ENCODE peak calls at places on chromosomes 6 and 20, in seven cellular contexts. L is SJSA1; T is effector memory CD4-positive, alpha-beta T cell; Y is OCI-LY7; I is naive thymus-derived CD4-positive, alpha-beta T cell; D is CD4-positive, alpha-beta T cell; O is Panc1. N is an unnamed sample.

GRCh38 chr6:113632220-113632864 is 224.8 kb upstream of the MARCKS start:
- DNase-seq in I (no peak), O (peak), Y (peak), T (no peak), D (no peak), L (peak), N (peak)

GRCh38 chr20:41308290-41308691 is 9.2 kb downstream of the ZHX3 start:
- DNase-seq in O (no peak), T (no peak), Y (no peak), I (no peak), L (peak), D (no peak), N (peak)

GRCh38 chr6:137927777-137928218 is 60.7 kb downstream of the TNFAIP3 start:
- DNase-seq in D (peak), Y (peak), O (no peak), I (peak), T (peak), L (peak), N (peak)

GRCh38 chr20:39269031-39269461 is 306.9 kb downstream of the DHX35 start:
- DNase-seq in Y (peak), D (no peak), I (no peak), T (no peak), O (peak), L (no peak), N (peak)

GRCh38 chr6:153096792-153097191 is 34.3 kb downstream of the RGS17 start:
- DNase-seq in T (no peak), L (no peak), I (no peak), Y (no peak), D (no peak), O (no peak), N (no peak)

GRCh38 chr20:32743237-32744112 is at the start of gene COMMD7:
- DNase-seq in O (no peak), Y (peak), T (peak), I (peak), L (peak), D (peak), N (peak)

GRCh38 chr6:137767931-137768690 is 98.9 kb upstream of the TNFAIP3 start:
- DNase-seq in D (no peak), L (no peak), T (no peak), Y (peak), I (peak), O (no peak), N (peak)

GRCh38 chr20:36465109-36466080 is 75.9 kb upstream of the MYL9 start:
- DNase-seq in D (peak), T (no peak), I (no peak), Y (no peak), O (peak), L (peak), N (peak)

GRCh38 chr20:61697666-61698597 is 367.7 kb downstream of the TAF4 start:
- DNase-seq in O (no peak), Y (no peak), L (no peak), I (no peak), T (no peak), D (no peak), N (no peak)

GRCh38 chr20:48995599-48995998 is 50.5 kb upstream of the CSE1L start:
- DNase-seq in L (no peak), T (no peak), D (no peak), I (no peak), Y (no peak), O (no peak), N (no peak)

GRCh38 chr6:150074651-150075416 is 5.9 kb upstream of the ULBP3 start:
- DNase-seq in D (no peak), I (no peak), L (peak), T (no peak), O (no peak), Y (no peak), N (no peak)

GRCh38 chr6:150076196-150076893 is 7.4 kb upstream of the ULBP3 start:
- DNase-seq in O (no peak), T (no peak), Y (peak), L (no peak), I (no peak), D (no peak), N (peak)

GRCh38 chr6:150081702-150082101 is 12.8 kb upstream of the ULBP3 start:
- DNase-seq in L (no peak), O (no peak), Y (no peak), T (no peak), D (no peak), I (no peak), N (no peak)

GRCh38 chr6:150079604-150080003 is 10.7 kb upstream of the ULBP3 start:
- DNase-seq in Y (peak), L (no peak), D (no peak), I (peak), O (no peak), T (no peak), N (no peak)

DNA sequence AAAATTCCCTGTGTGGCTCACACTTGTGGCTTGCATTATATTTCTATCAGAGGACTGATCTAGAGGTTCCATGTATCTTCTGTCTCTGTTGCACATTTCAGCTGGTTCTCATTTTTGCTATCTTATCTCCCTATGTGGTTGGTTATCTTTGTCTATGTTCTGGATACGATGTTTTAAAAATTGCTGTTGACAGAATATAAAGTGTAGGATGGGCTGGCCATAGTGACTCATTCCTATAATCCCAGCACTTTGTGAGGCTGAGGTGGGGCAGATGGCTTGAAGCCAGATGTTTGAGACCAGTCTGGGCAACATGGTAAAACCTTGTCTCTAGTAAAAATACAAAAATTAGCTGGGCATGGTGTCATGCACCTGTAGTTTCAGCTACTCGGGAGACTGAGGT is 9.9 kb upstream of the ULBP3 start:
- DNase-seq in I (no peak), O (no peak), L (no peak), Y (no peak), D (no peak), T (no peak), N (peak)
- H3K27ac ChIP-seq in I (no peak), O (no peak), L (no peak), Y (no peak), D (no peak), T (no peak), N (no peak)

DNA sequence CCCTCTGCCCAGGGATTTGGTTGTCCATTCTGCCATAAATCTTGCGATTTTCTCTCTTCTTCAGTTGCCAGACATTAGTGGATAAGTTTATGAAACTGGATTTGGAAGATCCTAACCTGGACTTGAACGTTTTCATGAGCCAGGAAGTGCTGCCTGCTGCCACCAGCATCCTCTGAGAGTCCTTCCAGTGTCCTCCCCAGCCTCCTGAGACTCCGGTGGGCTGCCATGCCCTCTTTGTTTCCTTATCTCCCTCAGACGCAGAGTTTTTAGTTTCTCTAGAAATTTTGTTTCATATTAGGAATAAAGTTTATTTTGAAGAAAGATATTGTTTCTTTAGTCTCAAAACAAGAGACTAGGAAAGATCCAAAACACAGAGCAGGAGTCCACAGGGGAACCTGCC is at the start of gene SAPCD1:
- DNase-seq in L (no peak), I (no peak), Y (no peak), D (no peak), O (no peak), T (no peak), N (no peak)
- H3K27ac ChIP-seq in L (no peak), I (no peak), Y (no peak), D (no peak), O (no peak), T (no peak), N (no peak)

GRCh38 chr6:3912366-3913076 is 63.3 kb downstream of the FAM50B start:
- DNase-seq in O (no peak), Y (no peak), T (no peak), I (no peak), D (no peak), L (no peak), N (no peak)

GRCh38 chr6:3913077-3913957 is 64.1 kb downstream of the FAM50B start:
- DNase-seq in T (no peak), D (no peak), I (no peak), O (peak), Y (no peak), L (peak), N (peak)

GRCh38 chr6:3910264-3910663 is 61.1 kb downstream of the FAM50B start:
- DNase-seq in Y (no peak), I (no peak), T (no peak), O (no peak), L (no peak), D (no peak), N (no peak)

GRCh38 chr6:3911130-3911529 is 62.0 kb downstream of the FAM50B start:
- DNase-seq in O (no peak), Y (no peak), L (peak), I (no peak), T (no peak), D (no peak), N (peak)

GRCh38 chr6:3911614-3912336 is 62.6 kb downstream of the FAM50B start:
- DNase-seq in T (no peak), L (peak), D (no peak), Y (no peak), O (peak), I (no peak), N (peak)
- H3K27ac ChIP-seq in T (no peak), L (peak), D (no peak), Y (no peak), O (peak), I (no peak), N (peak)

DNA sequence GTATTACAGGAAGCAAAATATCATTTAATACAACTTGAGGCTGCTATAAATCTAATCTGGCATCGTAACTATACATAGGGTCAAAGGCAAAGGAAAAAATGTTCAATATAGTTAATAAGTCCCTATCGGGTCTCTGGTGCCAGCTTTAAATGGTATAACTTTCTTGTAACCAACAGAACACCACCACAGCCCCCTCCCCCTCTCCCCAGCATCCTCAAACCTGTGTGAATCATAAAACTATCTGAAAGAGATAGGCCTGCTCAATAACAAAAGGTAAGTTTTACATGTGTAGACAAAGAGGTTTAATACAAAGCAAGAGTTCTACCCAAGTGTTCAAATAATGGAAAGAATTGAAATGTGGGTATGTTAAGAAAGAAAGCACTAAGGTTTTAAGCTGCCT is 12.2 kb downstream of the SMLR1 start:
- DNase-seq in Y (no peak), T (no peak), I (no peak), O (no peak), L (no peak), D (no peak), N (no peak)
- H3K27ac ChIP-seq in Y (no peak), T (no peak), I (no peak), O (no peak), L (no peak), D (no peak), N (no peak)

N was measured in brain microvascular endothelial cell.